ENCODE peak calls at places on chromosomes 5 and 9, in seven cellular contexts. One of them, this sample, is unnamed.
A peak's percentile ranks its signal among the peaks of the same experiment; 100 is the strongest.

GRCh38 chr9:69357030-69357853 is 32.2 kb downstream of the ENTREP1 start:
- DNase-seq in fibroblast of villous mesenchyme: no peak
- DNase-seq in IMR-90: no peak
- DNase-seq in lower leg skin: no peak
- DNase-seq in psoas muscle: no peak
- DNase-seq in GM23248: peak; percentile 8
- DNase-seq in A549: no peak
- DNase-seq in this sample: no peak

GRCh38 chr5:143036146-143036927 is 266.2 kb downstream of the ARHGAP26 start:
- DNase-seq in fibroblast of villous mesenchyme: no peak
- DNase-seq in IMR-90: no peak
- DNase-seq in lower leg skin: no peak
- DNase-seq in psoas muscle: no peak
- DNase-seq in GM23248: no peak
- DNase-seq in A549: no peak
- DNase-seq in this sample: no peak

GRCh38 chr9:69542942-69543704 is 129.0 kb downstream of the APBA1 start:
- DNase-seq in fibroblast of villous mesenchyme: no peak
- DNase-seq in IMR-90: no peak
- DNase-seq in lower leg skin: no peak
- DNase-seq in psoas muscle: no peak
- DNase-seq in GM23248: peak; percentile 4
- DNase-seq in A549: no peak
- DNase-seq in this sample: no peak

GRCh38 chr9:22278426-22278825 is 168.2 kb upstream of the DMRTA1 start:
- DNase-seq in fibroblast of villous mesenchyme: no peak
- DNase-seq in IMR-90: no peak
- DNase-seq in lower leg skin: no peak
- DNase-seq in psoas muscle: no peak
- DNase-seq in GM23248: peak; percentile 54
- DNase-seq in A549: no peak
- DNase-seq in this sample: no peak

GRCh38 chr5:80654054-80654390 is 430 bp upstream of the MSH3 start:
- DNase-seq in fibroblast of villous mesenchyme: no peak
- DNase-seq in IMR-90: no peak
- DNase-seq in lower leg skin: no peak
- DNase-seq in psoas muscle: no peak
- DNase-seq in GM23248: peak; percentile 15
- DNase-seq in A549: peak; percentile 25
- DNase-seq in this sample: peak; percentile 73

GRCh38 chr5:9529041-9529480 is 16.8 kb downstream of the SEMA5A start:
- DNase-seq in fibroblast of villous mesenchyme: no peak
- DNase-seq in IMR-90: no peak
- DNase-seq in lower leg skin: no peak
- DNase-seq in psoas muscle: peak; percentile 23
- DNase-seq in GM23248: no peak
- DNase-seq in A549: no peak
- DNase-seq in this sample: peak; percentile 58

GRCh38 chr5:160327829-160328228 is 15.5 kb upstream of the CCNJL start:
- DNase-seq in fibroblast of villous mesenchyme: no peak
- DNase-seq in IMR-90: no peak
- DNase-seq in lower leg skin: no peak
- DNase-seq in psoas muscle: no peak
- DNase-seq in GM23248: no peak
- DNase-seq in A549: no peak
- DNase-seq in this sample: no peak

GRCh38 chr9:96169901-96170300 is 132.1 kb downstream of the HSD17B3 start:
- DNase-seq in fibroblast of villous mesenchyme: peak; percentile 59
- DNase-seq in IMR-90: no peak
- DNase-seq in lower leg skin: no peak
- DNase-seq in psoas muscle: no peak
- DNase-seq in GM23248: no peak
- DNase-seq in A549: no peak
- DNase-seq in this sample: no peak

GRCh38 chr5:153525536-153525935 is 35.1 kb downstream of the GRIA1 start:
- DNase-seq in fibroblast of villous mesenchyme: no peak
- DNase-seq in IMR-90: no peak
- DNase-seq in lower leg skin: no peak
- DNase-seq in psoas muscle: no peak
- DNase-seq in GM23248: no peak
- DNase-seq in A549: no peak
- DNase-seq in this sample: no peak

GRCh38 chr9:37994639-37995347 is 74.2 kb downstream of the SHB start:
- DNase-seq in fibroblast of villous mesenchyme: peak; percentile 70
- DNase-seq in IMR-90: peak; percentile 88
- DNase-seq in lower leg skin: peak; percentile 94
- DNase-seq in psoas muscle: peak; percentile 86
- DNase-seq in GM23248: peak; percentile 92
- DNase-seq in A549: no peak
- DNase-seq in this sample: peak; percentile 59

GRCh38 chr5:96721351-96721970 is 59.3 kb downstream of the CAST start:
- DNase-seq in fibroblast of villous mesenchyme: peak; percentile 64
- DNase-seq in IMR-90: peak; percentile 62
- DNase-seq in lower leg skin: no peak
- DNase-seq in psoas muscle: peak; percentile 55
- DNase-seq in GM23248: peak; percentile 76
- DNase-seq in A549: no peak
- DNase-seq in this sample: no peak

DNA sequence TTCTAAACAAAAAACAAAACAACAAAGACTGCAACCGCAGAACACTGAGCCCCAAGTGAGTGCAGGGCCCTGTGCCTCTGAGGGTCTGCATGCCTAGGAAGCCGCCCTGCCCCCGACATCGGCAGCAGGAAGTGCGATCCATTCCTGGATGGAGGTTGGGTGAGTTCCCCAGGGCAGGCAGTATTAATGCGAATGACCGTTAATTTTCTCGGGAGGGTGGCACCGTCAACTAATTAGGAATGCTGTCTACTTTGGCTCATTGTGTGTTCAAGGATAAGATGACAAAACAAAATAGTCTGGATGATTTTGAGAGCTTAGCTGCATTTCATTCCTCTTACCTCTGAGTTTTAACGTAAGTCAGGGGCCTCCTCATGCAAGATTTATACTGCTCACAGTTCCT is 3.1 kb upstream of the NXNL2 start:
- DNase-seq in fibroblast of villous mesenchyme: no peak
- DNase-seq in IMR-90: no peak
- DNase-seq in lower leg skin: no peak
- DNase-seq in psoas muscle: no peak
- DNase-seq in GM23248: no peak
- DNase-seq in A549: no peak
- DNase-seq in this sample: no peak
- H3K4me3 ChIP-seq in fibroblast of villous mesenchyme: peak overlapping the region; percentile 44
- H3K4me3 ChIP-seq in IMR-90: peak overlapping the region; percentile 16
- H3K4me3 ChIP-seq in lower leg skin: no peak overlapping the region
- H3K4me3 ChIP-seq in psoas muscle: no peak overlapping the region
- H3K4me3 ChIP-seq in GM23248: no peak overlapping the region
- H3K4me3 ChIP-seq in A549: peak overlapping the region; percentile 68
- H3K4me3 ChIP-seq in this sample: no peak overlapping the region

GRCh38 chr5:77641397-77641943 is 3.0 kb upstream of the OTP start:
- DNase-seq in fibroblast of villous mesenchyme: no peak
- DNase-seq in IMR-90: no peak
- DNase-seq in lower leg skin: no peak
- DNase-seq in psoas muscle: no peak
- DNase-seq in GM23248: no peak
- DNase-seq in A549: no peak
- DNase-seq in this sample: no peak
- H3K4me3 ChIP-seq in fibroblast of villous mesenchyme: no peak overlapping the region
- H3K4me3 ChIP-seq in IMR-90: no peak overlapping the region
- H3K4me3 ChIP-seq in lower leg skin: no peak overlapping the region
- H3K4me3 ChIP-seq in psoas muscle: no peak overlapping the region
- H3K4me3 ChIP-seq in GM23248: no peak overlapping the region
- H3K4me3 ChIP-seq in A549: no peak overlapping the region
- H3K4me3 ChIP-seq in this sample: no peak overlapping the region

DNA sequence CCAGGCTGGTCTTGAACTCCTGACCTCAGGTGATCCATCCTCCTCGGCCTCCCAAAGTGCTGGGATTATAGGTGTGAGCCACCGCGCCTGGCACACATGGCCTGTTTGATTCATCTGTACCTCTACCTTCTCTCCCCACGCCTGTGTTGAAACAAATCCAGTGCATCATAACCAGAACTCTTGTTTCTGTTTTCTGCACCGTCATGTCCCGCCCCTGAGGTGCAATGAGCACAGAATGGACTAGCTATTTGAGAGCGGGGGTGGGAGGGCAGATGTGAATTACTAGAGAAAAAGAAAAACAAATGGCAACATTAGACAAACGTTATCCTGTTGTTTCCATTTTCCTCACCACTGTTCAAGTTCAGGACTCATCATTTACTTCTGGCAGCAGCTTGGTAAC is 10.7 kb upstream of the FAM193B start:
- DNase-seq in fibroblast of villous mesenchyme: no peak
- DNase-seq in IMR-90: no peak
- DNase-seq in lower leg skin: no peak
- DNase-seq in psoas muscle: no peak
- DNase-seq in GM23248: no peak
- DNase-seq in A549: no peak
- DNase-seq in this sample: no peak
- H3K4me3 ChIP-seq in fibroblast of villous mesenchyme: no peak overlapping the region
- H3K4me3 ChIP-seq in IMR-90: no peak overlapping the region
- H3K4me3 ChIP-seq in lower leg skin: no peak overlapping the region
- H3K4me3 ChIP-seq in psoas muscle: no peak overlapping the region
- H3K4me3 ChIP-seq in GM23248: no peak overlapping the region
- H3K4me3 ChIP-seq in A549: no peak overlapping the region
- H3K4me3 ChIP-seq in this sample: no peak overlapping the region

GRCh38 chr9:114397219-114397847 is 9.6 kb upstream of the AKNA start:
- DNase-seq in fibroblast of villous mesenchyme: no peak
- DNase-seq in IMR-90: no peak
- DNase-seq in lower leg skin: no peak
- DNase-seq in psoas muscle: no peak
- DNase-seq in GM23248: no peak
- DNase-seq in A549: no peak
- DNase-seq in this sample: no peak

GRCh38 chr9:114394523-114395193 is 6.9 kb upstream of the AKNA start:
- DNase-seq in fibroblast of villous mesenchyme: no peak
- DNase-seq in IMR-90: no peak
- DNase-seq in lower leg skin: no peak
- DNase-seq in psoas muscle: no peak
- DNase-seq in GM23248: no peak
- DNase-seq in A549: no peak
- DNase-seq in this sample: peak; percentile 60

GRCh38 chr9:114395768-114396167 is 8.0 kb upstream of the AKNA start:
- DNase-seq in fibroblast of villous mesenchyme: no peak
- DNase-seq in IMR-90: no peak
- DNase-seq in lower leg skin: no peak
- DNase-seq in psoas muscle: no peak
- DNase-seq in GM23248: no peak
- DNase-seq in A549: no peak
- DNase-seq in this sample: no peak

GRCh38 chr9:114396558-114397218 is 8.9 kb upstream of the AKNA start:
- DNase-seq in fibroblast of villous mesenchyme: peak; percentile 92
- DNase-seq in IMR-90: peak; percentile 86
- DNase-seq in lower leg skin: no peak
- DNase-seq in psoas muscle: peak; percentile 50
- DNase-seq in GM23248: peak; percentile 83
- DNase-seq in A549: no peak
- DNase-seq in this sample: no peak

GRCh38 chr9:114395196-114395595 is 7.4 kb upstream of the AKNA start:
- DNase-seq in fibroblast of villous mesenchyme: no peak
- DNase-seq in IMR-90: no peak
- DNase-seq in lower leg skin: no peak
- DNase-seq in psoas muscle: no peak
- DNase-seq in GM23248: no peak
- DNase-seq in A549: no peak
- DNase-seq in this sample: no peak
- H3K4me3 ChIP-seq in fibroblast of villous mesenchyme: no peak overlapping the region
- H3K4me3 ChIP-seq in IMR-90: no peak overlapping the region
- H3K4me3 ChIP-seq in lower leg skin: no peak overlapping the region
- H3K4me3 ChIP-seq in psoas muscle: no peak overlapping the region
- H3K4me3 ChIP-seq in GM23248: no peak overlapping the region
- H3K4me3 ChIP-seq in A549: no peak overlapping the region
- H3K4me3 ChIP-seq in this sample: no peak overlapping the region

DNA sequence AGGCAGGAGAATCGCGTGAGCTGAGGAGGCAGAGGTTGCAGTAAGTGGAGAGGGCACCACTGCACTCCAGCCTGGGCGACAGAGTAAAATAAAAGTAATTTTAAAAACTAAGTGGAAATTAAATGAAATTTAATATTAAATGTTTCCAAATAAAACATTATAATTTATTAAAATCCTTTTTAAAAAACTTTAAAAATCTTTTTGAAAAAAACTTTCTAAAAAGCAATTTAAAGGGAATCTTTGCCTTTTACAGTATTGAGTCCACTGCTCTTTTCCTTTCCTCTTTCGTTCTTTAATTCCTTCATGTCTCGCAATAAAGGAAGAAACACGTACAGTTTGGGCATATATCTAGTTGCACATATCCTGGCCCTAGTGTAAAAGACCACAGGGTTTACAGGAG is 77.8 kb upstream of the DMRT1 start:
- DNase-seq in fibroblast of villous mesenchyme: no peak
- DNase-seq in IMR-90: no peak
- DNase-seq in lower leg skin: no peak
- DNase-seq in psoas muscle: no peak
- DNase-seq in GM23248: no peak
- DNase-seq in A549: no peak
- DNase-seq in this sample: no peak
- H3K4me3 ChIP-seq in fibroblast of villous mesenchyme: no peak overlapping the region
- H3K4me3 ChIP-seq in IMR-90: no peak overlapping the region
- H3K4me3 ChIP-seq in lower leg skin: no peak overlapping the region
- H3K4me3 ChIP-seq in psoas muscle: peak overlapping the region; percentile 52
- H3K4me3 ChIP-seq in GM23248: peak overlapping the region; percentile 64
- H3K4me3 ChIP-seq in A549: peak overlapping the region; percentile 19
- H3K4me3 ChIP-seq in this sample: no peak overlapping the region

DNA sequence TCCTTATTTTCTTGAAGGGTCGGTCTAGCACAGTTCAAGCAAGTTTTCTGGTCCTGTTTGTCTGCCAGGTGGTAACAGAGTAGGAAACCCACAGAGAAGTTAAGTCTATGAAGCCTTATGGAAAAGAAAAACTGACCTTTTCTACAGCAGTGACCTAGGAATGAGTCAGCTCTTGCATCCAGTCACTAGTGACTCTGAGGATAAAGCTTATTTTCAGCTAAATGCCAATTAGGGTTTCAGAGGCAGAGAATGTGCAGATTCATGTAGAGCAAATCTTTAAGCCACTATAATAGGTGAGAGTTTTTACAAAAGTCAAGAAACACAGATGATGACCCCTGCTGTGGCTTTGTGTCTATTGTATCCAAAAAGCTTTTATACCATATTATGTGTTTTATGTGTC is 100.7 kb downstream of the CWC27 start:
- DNase-seq in fibroblast of villous mesenchyme: peak; percentile 72
- DNase-seq in IMR-90: peak; percentile 88
- DNase-seq in lower leg skin: no peak
- DNase-seq in psoas muscle: no peak
- DNase-seq in GM23248: peak; percentile 85
- DNase-seq in A549: no peak
- DNase-seq in this sample: no peak
- H3K4me3 ChIP-seq in fibroblast of villous mesenchyme: no peak overlapping the region
- H3K4me3 ChIP-seq in IMR-90: no peak overlapping the region
- H3K4me3 ChIP-seq in lower leg skin: no peak overlapping the region
- H3K4me3 ChIP-seq in psoas muscle: no peak overlapping the region
- H3K4me3 ChIP-seq in GM23248: no peak overlapping the region
- H3K4me3 ChIP-seq in A549: no peak overlapping the region
- H3K4me3 ChIP-seq in this sample: no peak overlapping the region

GRCh38 chr5:35924950-35925722 is 13.3 kb downstream of the CAPSL start:
- DNase-seq in fibroblast of villous mesenchyme: peak; percentile 71
- DNase-seq in IMR-90: peak; percentile 74
- DNase-seq in lower leg skin: peak; percentile 93
- DNase-seq in psoas muscle: peak; percentile 34
- DNase-seq in GM23248: peak; percentile 90
- DNase-seq in A549: peak; percentile 37
- DNase-seq in this sample: peak; percentile 76
- H3K4me3 ChIP-seq in fibroblast of villous mesenchyme: no peak overlapping the region
- H3K4me3 ChIP-seq in IMR-90: no peak overlapping the region
- H3K4me3 ChIP-seq in lower leg skin: no peak overlapping the region
- H3K4me3 ChIP-seq in psoas muscle: no peak overlapping the region
- H3K4me3 ChIP-seq in GM23248: peak overlapping the region; percentile 49
- H3K4me3 ChIP-seq in A549: no peak overlapping the region
- H3K4me3 ChIP-seq in this sample: no peak overlapping the region

GRCh38 chr5:14118551-14119320 is 24.4 kb upstream of the TRIO start:
- DNase-seq in fibroblast of villous mesenchyme: no peak
- DNase-seq in IMR-90: no peak
- DNase-seq in lower leg skin: no peak
- DNase-seq in psoas muscle: no peak
- DNase-seq in GM23248: no peak
- DNase-seq in A549: no peak
- DNase-seq in this sample: no peak
- H3K4me3 ChIP-seq in fibroblast of villous mesenchyme: no peak overlapping the region
- H3K4me3 ChIP-seq in IMR-90: no peak overlapping the region
- H3K4me3 ChIP-seq in lower leg skin: no peak overlapping the region
- H3K4me3 ChIP-seq in psoas muscle: no peak overlapping the region
- H3K4me3 ChIP-seq in GM23248: no peak overlapping the region
- H3K4me3 ChIP-seq in A549: no peak overlapping the region
- H3K4me3 ChIP-seq in this sample: no peak overlapping the region